ENCODE peak calls at places on chromosomes 1 and 21, in eight cellular contexts. I is AG04450, W is endodermal cell, B is mammary epithelial cell, X is heart right ventricle, U is GM12865, V is AG04449, Y is retinal pigment epithelial cell. K is an unnamed sample.

GRCh38 chr1:175204285-175204684 is 11.7 kb upstream of the KIAA0040 start:
- DNase-seq in I (no peak), W (no peak), B (no peak), X (no peak), U (peak; percentile 75), V (no peak), Y (no peak), K (no peak)

GRCh38 chr1:87045757-87046422 is 131.5 kb downstream of the HS2ST1 start:
- DNase-seq in I (no peak), W (no peak), B (peak; percentile 29), X (no peak), U (peak; percentile 82), V (no peak), Y (no peak), K (no peak)

GRCh38 chr1:241639653-241640148 is 468 bp downstream of the CHML start:
- DNase-seq in I (no peak), W (peak; percentile 84), B (peak; percentile 49), X (peak; percentile 36), U (peak; percentile 68), V (no peak), Y (no peak), K (no peak)

GRCh38 chr1:177947623-177948022 is 22.2 kb downstream of the SEC16B start:
- DNase-seq in I (no peak), W (no peak), B (no peak), X (no peak), U (no peak), V (no peak), Y (no peak), K (no peak)

GRCh38 chr1:167200749-167201148 is 19.9 kb upstream of the POU2F1 start:
- DNase-seq in I (no peak), W (no peak), B (peak; percentile 59), X (no peak), U (no peak), V (no peak), Y (no peak), K (no peak)

GRCh38 chr1:241639040-241639652 is 1.0 kb downstream of the CHML start:
- DNase-seq in I (no peak), W (no peak), B (peak; percentile 27), X (no peak), U (peak; percentile 49), V (no peak), Y (no peak), K (no peak)

GRCh38 chr1:38115682-38116187 is 69.1 kb upstream of the POU3F1 start:
- DNase-seq in I (no peak), W (no peak), B (no peak), X (no peak), U (no peak), V (no peak), Y (no peak), K (no peak)

GRCh38 chr21:25732091-25732760 is 2.5 kb downstream of the ATP5PF start:
- DNase-seq in I (no peak), W (no peak), B (no peak), X (no peak), U (no peak), V (no peak), Y (no peak), K (no peak)

GRCh38 chr21:46437511-46437910 is 21.2 kb upstream of the DIP2A start:
- DNase-seq in I (no peak), W (no peak), B (no peak), X (no peak), U (no peak), V (no peak), Y (no peak), K (no peak)

GRCh38 chr1:78114034-78114956 is 68.5 kb downstream of the GIPC2 start:
- DNase-seq in I (peak; percentile 53), W (peak; percentile 82), B (peak; percentile 73), X (peak; percentile 32), U (peak; percentile 80), V (peak; percentile 19), Y (peak; percentile 34), K (peak; percentile 49)

GRCh38 chr1:151399890-151400235 is 490 bp downstream of the PSMB4 start:
- DNase-seq in I (no peak), W (peak; percentile 68), B (peak; percentile 20), X (no peak), U (peak; percentile 22), V (no peak), Y (no peak), K (no peak)

GRCh38 chr1:213166868-213167267 is 115.8 kb downstream of the RPS6KC1 start:
- DNase-seq in I (no peak), W (no peak), B (no peak), X (no peak), U (no peak), V (no peak), Y (no peak), K (no peak)

GRCh38 chr1:193312432-193312831 is 126.0 kb upstream of the B3GALT2 start:
- DNase-seq in I (no peak), W (no peak), B (no peak), X (no peak), U (no peak), V (no peak), Y (no peak), K (no peak)

GRCh38 chr1:203282720-203283542 is 22.4 kb upstream of the BTG2 start:
- DNase-seq in I (no peak), W (no peak), B (no peak), X (no peak), U (no peak), V (no peak), Y (no peak), K (no peak)
- H3K4me3 ChIP-seq in I (no peak overlapping the region), W (no peak overlapping the region), B (no peak overlapping the region), X (no peak overlapping the region), U (no peak overlapping the region), V (no peak overlapping the region), Y (no peak overlapping the region), K (no peak overlapping the region)

GRCh38 chr1:62175568-62176179 is 19.0 kb upstream of the L1TD1 start:
- DNase-seq in I (peak; percentile 10), W (peak; percentile 85), B (peak; percentile 39), X (no peak), U (peak; percentile 40), V (no peak), Y (no peak), K (peak; percentile 10)
- TF ChIP-seq CTCF in I (peak; percentile 74), W (peak; percentile 94), B (peak; percentile 77), X (peak; percentile 83), U (peak; percentile 60), V (peak; percentile 67), Y (peak; percentile 79), K (peak; percentile 82)

DNA sequence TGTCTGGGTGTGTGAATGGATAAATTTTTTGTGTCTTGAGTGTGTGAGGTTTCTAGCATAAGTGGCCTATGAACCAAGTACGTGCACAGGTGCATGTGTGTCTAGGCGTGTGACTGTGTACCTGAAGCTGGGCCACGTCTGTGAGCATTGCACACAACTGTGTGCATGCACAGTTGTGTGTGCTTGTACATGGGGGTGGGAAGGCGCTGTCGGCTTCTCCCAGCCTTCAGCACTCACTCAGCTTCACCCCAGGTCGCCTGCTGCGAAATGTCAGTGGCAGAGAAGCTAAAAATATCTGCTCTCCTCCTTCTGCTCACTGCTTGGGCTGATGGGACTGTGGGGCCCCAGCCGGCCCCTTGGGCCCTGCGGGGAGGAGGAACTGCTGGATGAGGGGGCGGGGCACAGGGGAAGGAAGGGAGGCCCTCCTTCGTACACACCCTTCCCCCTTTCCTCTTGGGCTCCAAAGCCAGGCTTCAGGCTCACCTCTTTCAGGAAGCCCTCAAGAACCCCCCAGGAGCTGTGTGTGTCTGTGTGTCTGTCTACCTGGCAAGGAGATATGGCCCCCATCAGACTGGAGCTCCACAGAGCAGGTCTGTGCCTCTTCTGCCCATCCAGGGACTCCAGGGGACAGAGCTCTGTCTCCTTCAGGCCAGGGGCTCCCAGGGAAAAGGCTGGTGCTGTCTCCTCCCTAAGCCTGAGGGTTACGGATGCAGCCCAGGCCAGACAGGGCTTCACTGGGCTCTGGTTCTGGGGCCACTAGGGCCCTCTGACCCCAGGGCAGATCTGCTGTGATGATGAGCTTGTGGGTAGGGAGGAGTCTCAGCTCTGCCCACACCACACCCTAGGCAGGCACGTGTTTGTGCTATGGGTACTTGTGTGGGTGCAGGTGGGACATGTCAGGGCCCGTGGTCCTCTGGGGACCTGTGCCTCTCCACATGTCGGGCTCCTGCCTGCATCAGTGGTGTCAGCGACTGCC is 35.6 kb upstream of the WASF2 start:
- DNase-seq in I (no peak), W (peak; percentile 88), B (peak; percentile 69), X (peak; percentile 87), U (peak; percentile 75), V (no peak), Y (no peak), K (no peak)
- H3K4me3 ChIP-seq in I (peak overlapping the region; percentile 21), W (no peak overlapping the region), B (no peak overlapping the region), X (peak overlapping the region; percentile 43), U (peak overlapping the region; percentile 53), V (peak overlapping the region; percentile 13), Y (peak overlapping the region; percentile 20), K (no peak overlapping the region)

DNA sequence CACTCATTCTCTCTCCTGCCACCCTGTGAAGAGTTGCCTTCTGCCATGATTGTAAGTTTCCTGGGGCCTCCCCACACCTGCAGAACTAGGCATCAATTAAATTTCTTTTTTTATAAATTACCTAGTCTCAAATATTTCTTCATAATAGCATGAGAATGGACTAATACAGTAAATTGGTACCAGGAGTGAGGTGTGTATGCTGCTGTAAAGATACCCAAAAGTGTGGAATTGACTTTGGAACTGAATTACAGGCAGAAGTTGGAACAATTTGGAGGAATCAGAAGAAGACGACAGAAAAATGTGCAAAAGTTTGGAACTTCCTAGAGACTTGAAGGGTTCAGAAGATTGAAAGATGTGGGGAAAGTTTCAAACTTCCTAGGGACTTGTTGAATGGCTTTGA is 308.1 kb upstream of the TMPRSS15 start:
- DNase-seq in I (no peak), W (no peak), B (no peak), X (no peak), U (no peak), V (no peak), Y (no peak), K (no peak)
- TF ChIP-seq CTCF in I (no peak), W (no peak), B (no peak), X (no peak), U (no peak), V (no peak), Y (no peak), K (no peak)

K was measured in AG09309.